ENCODE peak calls at places on chromosomes 11 and 22, in nine cellular contexts. D is hepatocyte, M is RWPE1, B is AG04450, Q is sigmoid colon, O is A549, I is lung, C is GM23338, T is tibial artery. G is an unnamed sample.

GRCh38 chr11:126764221-126764620 is 236.3 kb downstream of the KIRREL3 start:
- DNase-seq in M (no peak), B (no peak), Q (no peak), O (peak; percentile 11), I (no peak), C (no peak), D (no peak), T (no peak), G (peak; percentile 8)

GRCh38 chr11:72227316-72228228 is 3.0 kb downstream of the INPPL1 start:
- DNase-seq in Q (peak; percentile 77), D (peak; percentile 5), C (no peak), T (no peak), O (no peak), I (peak; percentile 27), B (no peak), M (no peak), G (peak; percentile 27)

GRCh38 chr11:96067160-96067559 is 143.3 kb upstream of the MTMR2 start:
- DNase-seq in T (no peak), C (no peak), I (no peak), Q (no peak), D (no peak), B (no peak), M (no peak), O (no peak), G (no peak)

GRCh38 chr11:11169715-11170351 is 183.2 kb downstream of the CSNK2A3 start:
- DNase-seq in O (no peak), M (no peak), D (no peak), B (no peak), T (no peak), C (no peak), I (no peak), Q (no peak), G (no peak)

GRCh38 chr22:39183991-39184585 is 31.6 kb upstream of the CBX7 start:
- DNase-seq in C (peak; percentile 63), M (no peak), Q (no peak), O (peak; percentile 29), D (no peak), B (no peak), T (no peak), I (no peak), G (peak; percentile 89)

GRCh38 chr11:125429807-125430678 is 66.0 kb downstream of the FEZ1 start:
- DNase-seq in D (no peak), I (no peak), T (no peak), Q (no peak), O (no peak), M (no peak), C (no peak), B (no peak), G (no peak)

GRCh38 chr22:46135611-46136538 is 14.5 kb upstream of the PPARA start:
- DNase-seq in B (no peak), M (no peak), D (no peak), I (no peak), Q (no peak), O (no peak), T (no peak), C (no peak), G (no peak)

GRCh38 chr11:85590848-85591483 is 36.2 kb downstream of the DLG2 start:
- DNase-seq in T (no peak), C (peak; percentile 72), B (peak; percentile 4), Q (no peak), M (peak; percentile 21), D (peak; percentile 41), O (peak; percentile 60), I (no peak), G (peak; percentile 63)

GRCh38 chr11:69125861-69126260 is 29.9 kb upstream of the SMIM38 start:
- DNase-seq in T (no peak), Q (no peak), M (no peak), O (no peak), B (no peak), D (no peak), C (no peak), I (no peak), G (no peak)

GRCh38 chr11:69127884-69128283 is 27.9 kb upstream of the SMIM38 start:
- DNase-seq in M (no peak), I (no peak), O (no peak), D (no peak), Q (no peak), C (no peak), B (no peak), T (no peak), G (no peak)

GRCh38 chr11:69123593-69124545 is 31.9 kb upstream of the SMIM38 start:
- DNase-seq in I (no peak), T (no peak), C (peak; percentile 33), Q (no peak), M (no peak), D (no peak), B (no peak), O (peak; percentile 57), G (no peak)

GRCh38 chr11:69127091-69127850 is 28.5 kb upstream of the SMIM38 start:
- DNase-seq in I (no peak), T (no peak), C (no peak), D (no peak), O (no peak), M (no peak), Q (no peak), B (no peak), G (no peak)

GRCh38 chr11:69126286-69126685 is 29.4 kb upstream of the SMIM38 start:
- DNase-seq in T (no peak), D (no peak), B (no peak), I (no peak), Q (no peak), C (no peak), M (no peak), O (no peak), G (no peak)
- H3K27ac ChIP-seq in T (no peak overlapping the region), D (no peak overlapping the region), B (no peak overlapping the region), I (no peak overlapping the region), Q (no peak overlapping the region), C (no peak overlapping the region), M (peak overlapping the region; percentile 39), O (peak overlapping the region; percentile 80), G (no peak overlapping the region)

DNA sequence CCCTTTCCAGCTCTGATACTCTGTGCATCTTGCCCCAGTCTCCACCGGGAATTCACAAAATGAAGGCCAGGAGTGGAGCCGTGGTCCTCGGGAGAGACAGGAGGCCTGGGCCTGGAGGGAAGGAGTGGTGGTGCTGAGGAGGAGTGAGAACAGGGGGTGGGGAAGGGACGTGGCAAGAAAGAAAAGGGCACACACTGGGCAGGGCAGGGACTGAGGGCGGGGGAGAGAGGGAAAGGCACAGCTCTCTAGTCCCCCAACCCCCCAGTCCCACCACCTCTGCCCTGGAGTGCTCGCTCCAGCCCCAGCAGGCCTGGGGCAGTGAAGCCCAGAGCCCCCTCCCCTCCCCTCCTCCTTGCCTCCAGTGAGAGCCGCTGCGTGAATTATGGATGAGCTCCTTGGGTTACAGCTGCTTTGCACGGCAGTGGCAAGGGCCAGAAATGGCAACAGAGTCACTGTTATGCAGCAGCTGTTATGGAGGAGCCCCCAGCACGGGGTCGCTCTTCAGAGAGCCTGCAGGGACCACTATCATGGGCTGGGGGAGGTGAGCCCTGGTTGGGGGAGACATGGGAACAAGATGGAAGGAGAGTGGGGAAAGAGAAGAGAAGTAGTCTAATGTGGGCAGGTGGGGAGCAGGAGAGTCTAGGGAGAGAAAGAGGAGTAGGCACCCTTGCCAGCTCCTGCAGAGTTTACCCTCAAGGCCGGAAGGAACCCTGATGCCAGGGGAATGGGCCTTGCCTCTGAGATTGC is 3.4 kb downstream of the RTN4RL2 start:
- DNase-seq in M (no peak), D (no peak), T (no peak), O (no peak), B (no peak), C (no peak), Q (no peak), I (no peak), G (no peak)
- H3K27ac ChIP-seq in M (no peak overlapping the region), D (no peak overlapping the region), T (no peak overlapping the region), O (peak overlapping the region; percentile 46), B (no peak overlapping the region), C (no peak overlapping the region), Q (no peak overlapping the region), I (no peak overlapping the region), G (no peak overlapping the region)

DNA sequence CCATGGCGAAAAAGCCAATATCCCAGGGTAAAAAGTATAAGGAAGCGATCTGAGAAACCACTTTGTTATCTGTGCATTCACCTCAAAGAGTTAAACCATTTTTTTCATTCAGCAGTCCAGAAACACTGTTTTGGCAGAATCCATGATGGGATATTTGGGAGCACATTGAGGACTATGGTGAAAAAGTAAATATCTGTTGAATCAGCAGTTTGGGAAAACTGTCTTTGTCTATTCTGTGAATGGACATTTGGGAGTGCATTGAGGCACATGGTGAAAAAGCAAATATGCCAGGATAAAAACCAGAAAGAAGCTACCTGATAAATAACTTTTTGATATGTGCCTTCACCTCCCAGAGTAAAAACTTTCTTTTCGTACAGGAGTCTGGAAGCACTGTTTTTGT is 187.4 kb downstream of the OR4A47 start:
- DNase-seq in C (no peak), Q (no peak), O (no peak), M (no peak), B (no peak), I (no peak), T (no peak), D (no peak), G (no peak)
- H3K27ac ChIP-seq in C (no peak overlapping the region), Q (no peak overlapping the region), O (no peak overlapping the region), M (no peak overlapping the region), B (no peak overlapping the region), I (no peak overlapping the region), T (no peak overlapping the region), D (no peak overlapping the region), G (no peak overlapping the region)

GRCh38 chr22:20749453-20749852 is 24.5 kb upstream of the SERPIND1 start:
- DNase-seq in O (no peak), M (no peak), I (no peak), T (no peak), C (no peak), D (no peak), B (no peak), Q (no peak), G (no peak)

GRCh38 chr22:20752873-20753272 is 21.0 kb upstream of the SERPIND1 start:
- DNase-seq in O (no peak), D (no peak), M (no peak), I (no peak), B (no peak), T (no peak), C (no peak), Q (no peak), G (no peak)

GRCh38 chr22:20751185-20751851 is 22.6 kb upstream of the SERPIND1 start:
- DNase-seq in B (no peak), Q (no peak), I (no peak), M (no peak), O (no peak), C (peak; percentile 75), D (no peak), T (no peak), G (no peak)

GRCh38 chr22:20750461-20751184 is 23.3 kb upstream of the SERPIND1 start:
- DNase-seq in I (peak; percentile 72), Q (peak; percentile 77), D (peak; percentile 58), C (no peak), T (peak; percentile 74), M (peak; percentile 66), B (peak; percentile 63), O (peak; percentile 25), G (peak; percentile 93)

DNA sequence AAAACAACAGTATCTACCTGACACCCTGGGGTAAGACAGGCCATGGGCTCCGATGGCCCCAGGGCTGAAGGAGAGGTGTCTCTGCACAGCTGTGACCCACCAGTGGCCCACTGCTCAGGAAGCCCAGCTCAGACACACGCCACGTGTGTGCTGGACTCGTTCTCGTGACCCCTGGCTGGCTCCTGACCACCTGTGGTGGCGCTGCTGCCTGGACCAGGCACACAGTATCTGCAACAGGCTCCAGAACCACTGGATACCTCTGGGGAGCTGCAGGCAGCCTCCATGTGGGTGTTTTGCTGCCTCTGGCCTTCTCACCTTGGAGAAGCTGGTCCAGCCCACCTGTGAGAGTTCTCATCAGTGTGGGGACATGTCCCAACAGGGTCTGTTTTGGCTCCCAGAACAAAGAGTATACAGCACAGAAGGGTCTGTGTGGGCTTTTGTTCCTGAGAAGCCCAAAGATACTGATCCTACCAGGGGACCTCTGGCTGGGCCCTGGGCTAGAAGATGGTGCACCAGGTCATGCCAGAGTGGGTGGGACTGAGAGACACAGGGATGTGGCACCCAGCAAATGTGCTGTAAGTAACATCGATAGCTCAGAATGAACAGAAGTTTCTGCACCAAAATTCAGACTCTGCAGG is 21.7 kb upstream of the SERPIND1 start:
- DNase-seq in O (no peak), T (no peak), D (no peak), C (no peak), M (no peak), B (no peak), Q (no peak), I (no peak), G (no peak)
- H3K27ac ChIP-seq in O (no peak overlapping the region), T (no peak overlapping the region), D (no peak overlapping the region), C (no peak overlapping the region), M (no peak overlapping the region), B (no peak overlapping the region), Q (no peak overlapping the region), I (no peak overlapping the region), G (no peak overlapping the region)